ENCODE peak calls at places on chromosomes 6 and 20, in eight cellular contexts. One of them, this sample, is unnamed. For H3K9me3, the result is how much of the 10 kb centered on the place peaks cover.

GRCh38 chr20:10798811-10799210 is 125.0 kb upstream of the JAG1 start:
- DNase-seq in effector memory CD4-positive, alpha-beta T cell: no peak
- DNase-seq in left lung: no peak
- DNase-seq in neural progenitor cell: no peak
- DNase-seq in cardiac muscle cell: no peak
- DNase-seq in adrenal gland: no peak
- DNase-seq in ovary: no peak
- DNase-seq in body of pancreas: no peak
- DNase-seq in this sample: no peak

GRCh38 chr6:145756170-145756662 is 20.9 kb upstream of the EPM2A start:
- DNase-seq in neural progenitor cell: no peak
- DNase-seq in cardiac muscle cell: no peak
- DNase-seq in effector memory CD4-positive, alpha-beta T cell: no peak
- DNase-seq in ovary: peak
- DNase-seq in body of pancreas: peak
- DNase-seq in left lung: no peak
- DNase-seq in adrenal gland: peak
- DNase-seq in this sample: peak

GRCh38 chr20:61178431-61179080 is 73.5 kb upstream of the CDH4 start:
- DNase-seq in neural progenitor cell: no peak
- DNase-seq in effector memory CD4-positive, alpha-beta T cell: no peak
- DNase-seq in adrenal gland: no peak
- DNase-seq in left lung: no peak
- DNase-seq in cardiac muscle cell: no peak
- DNase-seq in ovary: no peak
- DNase-seq in body of pancreas: no peak
- DNase-seq in this sample: no peak

GRCh38 chr6:162371133-162371532 is 356.4 kb downstream of the PRKN start:
- DNase-seq in adrenal gland: no peak
- DNase-seq in ovary: no peak
- DNase-seq in neural progenitor cell: no peak
- DNase-seq in left lung: no peak
- DNase-seq in effector memory CD4-positive, alpha-beta T cell: no peak
- DNase-seq in cardiac muscle cell: no peak
- DNase-seq in body of pancreas: no peak
- DNase-seq in this sample: no peak

GRCh38 chr6:169800668-169801395 is 49.4 kb downstream of the ERMARD start:
- DNase-seq in effector memory CD4-positive, alpha-beta T cell: no peak
- DNase-seq in ovary: no peak
- DNase-seq in cardiac muscle cell: peak
- DNase-seq in body of pancreas: no peak
- DNase-seq in adrenal gland: peak
- DNase-seq in left lung: peak
- DNase-seq in neural progenitor cell: no peak
- DNase-seq in this sample: no peak

GRCh38 chr6:2793491-2794151 is 28.4 kb downstream of the WRNIP1 start:
- DNase-seq in body of pancreas: no peak
- DNase-seq in adrenal gland: no peak
- DNase-seq in effector memory CD4-positive, alpha-beta T cell: no peak
- DNase-seq in neural progenitor cell: no peak
- DNase-seq in cardiac muscle cell: peak
- DNase-seq in left lung: no peak
- DNase-seq in ovary: no peak
- DNase-seq in this sample: peak

GRCh38 chr20:10769700-10770099 is 95.9 kb upstream of the JAG1 start:
- DNase-seq in left lung: no peak
- DNase-seq in body of pancreas: no peak
- DNase-seq in cardiac muscle cell: no peak
- DNase-seq in effector memory CD4-positive, alpha-beta T cell: no peak
- DNase-seq in adrenal gland: no peak
- DNase-seq in ovary: no peak
- DNase-seq in neural progenitor cell: peak
- DNase-seq in this sample: no peak

GRCh38 chr6:65259080-65259479 is 447.9 kb downstream of the EYS start:
- DNase-seq in left lung: no peak
- DNase-seq in effector memory CD4-positive, alpha-beta T cell: no peak
- DNase-seq in ovary: no peak
- DNase-seq in cardiac muscle cell: no peak
- DNase-seq in adrenal gland: no peak
- DNase-seq in neural progenitor cell: no peak
- DNase-seq in body of pancreas: no peak
- DNase-seq in this sample: no peak

GRCh38 chr20:10647471-10647870 is 26.3 kb downstream of the JAG1 start:
- DNase-seq in left lung: no peak
- DNase-seq in effector memory CD4-positive, alpha-beta T cell: no peak
- DNase-seq in adrenal gland: no peak
- DNase-seq in ovary: peak
- DNase-seq in body of pancreas: no peak
- DNase-seq in neural progenitor cell: peak
- DNase-seq in cardiac muscle cell: peak
- DNase-seq in this sample: no peak

GRCh38 chr6:136250686-136251008 is 536 bp upstream of the MTFR2 start:
- DNase-seq in neural progenitor cell: no peak
- DNase-seq in ovary: no peak
- DNase-seq in cardiac muscle cell: no peak
- DNase-seq in effector memory CD4-positive, alpha-beta T cell: no peak
- DNase-seq in adrenal gland: no peak
- DNase-seq in body of pancreas: no peak
- DNase-seq in left lung: no peak
- DNase-seq in this sample: no peak

GRCh38 chr6:152595507-152595906 is 41.7 kb downstream of the SYNE1 start:
- DNase-seq in left lung: no peak
- DNase-seq in cardiac muscle cell: peak
- DNase-seq in effector memory CD4-positive, alpha-beta T cell: no peak
- DNase-seq in ovary: no peak
- DNase-seq in body of pancreas: no peak
- DNase-seq in adrenal gland: no peak
- DNase-seq in neural progenitor cell: peak
- DNase-seq in this sample: no peak

GRCh38 chr20:51562334-51563140 is 20.0 kb upstream of the NFATC2 start:
- DNase-seq in left lung: peak
- DNase-seq in ovary: peak
- DNase-seq in body of pancreas: peak
- DNase-seq in neural progenitor cell: peak
- DNase-seq in cardiac muscle cell: peak
- DNase-seq in effector memory CD4-positive, alpha-beta T cell: no peak
- DNase-seq in adrenal gland: peak
- DNase-seq in this sample: peak

GRCh38 chr6:3867616-3868502 is 18.7 kb downstream of the FAM50B start:
- DNase-seq in neural progenitor cell: no peak
- DNase-seq in adrenal gland: no peak
- DNase-seq in body of pancreas: no peak
- DNase-seq in ovary: no peak
- DNase-seq in left lung: no peak
- DNase-seq in cardiac muscle cell: no peak
- DNase-seq in effector memory CD4-positive, alpha-beta T cell: no peak
- DNase-seq in this sample: no peak

GRCh38 chr6:97000138-97000537 is 75.6 kb downstream of the KLHL32 start:
- DNase-seq in ovary: no peak
- DNase-seq in body of pancreas: no peak
- DNase-seq in effector memory CD4-positive, alpha-beta T cell: no peak
- DNase-seq in neural progenitor cell: no peak
- DNase-seq in left lung: no peak
- DNase-seq in cardiac muscle cell: no peak
- DNase-seq in adrenal gland: no peak
- DNase-seq in this sample: no peak

GRCh38 chr6:34809914-34810882 is 18.3 kb downstream of the BLTP3A start:
- DNase-seq in neural progenitor cell: no peak
- DNase-seq in effector memory CD4-positive, alpha-beta T cell: no peak
- DNase-seq in adrenal gland: no peak
- DNase-seq in cardiac muscle cell: no peak
- DNase-seq in body of pancreas: no peak
- DNase-seq in ovary: no peak
- DNase-seq in left lung: no peak
- DNase-seq in this sample: no peak

GRCh38 chr20:5077761-5078387 is 41.9 kb downstream of the PCNA start:
- DNase-seq in cardiac muscle cell: no peak
- DNase-seq in neural progenitor cell: no peak
- DNase-seq in effector memory CD4-positive, alpha-beta T cell: no peak
- DNase-seq in ovary: no peak
- DNase-seq in left lung: no peak
- DNase-seq in adrenal gland: no peak
- DNase-seq in body of pancreas: no peak
- DNase-seq in this sample: no peak

GRCh38 chr6:169527306-169527705 is 174.5 kb downstream of the WDR27 start:
- DNase-seq in adrenal gland: no peak
- DNase-seq in cardiac muscle cell: no peak
- DNase-seq in body of pancreas: no peak
- DNase-seq in effector memory CD4-positive, alpha-beta T cell: no peak
- DNase-seq in left lung: no peak
- DNase-seq in ovary: no peak
- DNase-seq in neural progenitor cell: no peak
- DNase-seq in this sample: no peak

GRCh38 chr6:154478021-154478651 is 32.3 kb downstream of the CNKSR3 start:
- DNase-seq in effector memory CD4-positive, alpha-beta T cell: no peak
- DNase-seq in ovary: no peak
- DNase-seq in cardiac muscle cell: no peak
- DNase-seq in left lung: peak
- DNase-seq in neural progenitor cell: no peak
- DNase-seq in body of pancreas: peak
- DNase-seq in adrenal gland: no peak
- DNase-seq in this sample: no peak

GRCh38 chr20:17345321-17345720 is 118.5 kb downstream of the PCSK2 start:
- DNase-seq in left lung: no peak
- DNase-seq in cardiac muscle cell: no peak
- DNase-seq in neural progenitor cell: no peak
- DNase-seq in ovary: no peak
- DNase-seq in effector memory CD4-positive, alpha-beta T cell: no peak
- DNase-seq in adrenal gland: no peak
- DNase-seq in body of pancreas: no peak
- DNase-seq in this sample: no peak
- H3K4me3 ChIP-seq in left lung: no peak
- H3K4me3 ChIP-seq in cardiac muscle cell: no peak
- H3K4me3 ChIP-seq in neural progenitor cell: no peak
- H3K4me3 ChIP-seq in ovary: no peak
- H3K4me3 ChIP-seq in effector memory CD4-positive, alpha-beta T cell: no peak
- H3K4me3 ChIP-seq in adrenal gland: no peak
- H3K4me3 ChIP-seq in body of pancreas: no peak
- H3K4me3 ChIP-seq in this sample: no peak

GRCh38 chr6:131755597-131755996 is 44.8 kb upstream of the CTAGE9 start:
- DNase-seq in effector memory CD4-positive, alpha-beta T cell: no peak
- DNase-seq in adrenal gland: no peak
- DNase-seq in ovary: no peak
- DNase-seq in left lung: no peak
- DNase-seq in neural progenitor cell: no peak
- DNase-seq in cardiac muscle cell: no peak
- DNase-seq in body of pancreas: no peak
- DNase-seq in this sample: no peak
- H3K27ac ChIP-seq in effector memory CD4-positive, alpha-beta T cell: no peak
- H3K27ac ChIP-seq in adrenal gland: no peak
- H3K27ac ChIP-seq in ovary: no peak
- H3K27ac ChIP-seq in left lung: no peak
- H3K27ac ChIP-seq in neural progenitor cell: no peak
- H3K27ac ChIP-seq in cardiac muscle cell: no peak
- H3K27ac ChIP-seq in body of pancreas: no peak
- H3K27ac ChIP-seq in this sample: no peak

DNA sequence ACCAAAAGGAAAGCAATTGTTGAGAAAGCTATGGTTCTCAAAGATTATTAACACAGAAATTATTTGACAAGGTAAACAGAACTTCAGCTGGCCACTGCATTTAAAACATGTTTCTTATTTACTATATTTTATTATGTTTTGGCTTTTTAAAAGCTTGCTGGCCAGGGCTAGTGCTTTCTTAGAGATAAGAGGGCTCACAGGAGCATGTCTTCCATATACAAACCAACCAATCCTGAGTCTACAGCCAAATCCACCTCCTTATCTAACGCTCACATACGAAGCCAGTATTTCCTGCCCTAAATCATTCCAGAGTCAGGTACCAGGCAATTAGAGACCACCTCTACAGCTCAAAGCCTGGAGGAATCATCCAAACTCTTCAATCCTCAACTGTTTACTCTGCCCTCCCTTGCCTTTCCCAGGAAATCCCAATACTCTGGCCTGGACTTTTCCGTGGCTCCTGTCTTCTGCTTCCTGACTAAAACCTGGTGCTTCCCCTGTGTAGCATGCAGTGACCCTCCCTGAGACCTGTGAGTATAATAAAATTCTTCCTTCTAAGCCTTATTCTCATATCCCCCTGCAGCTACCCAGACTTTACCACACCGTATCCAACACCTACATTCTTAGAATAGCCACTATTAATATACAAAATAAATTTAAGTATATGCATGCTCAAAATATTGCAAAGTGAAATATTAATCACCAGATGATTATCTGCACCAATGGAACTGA is 33.2 kb downstream of the RANBP9 start:
- DNase-seq in cardiac muscle cell: no peak
- DNase-seq in body of pancreas: no peak
- DNase-seq in adrenal gland: no peak
- DNase-seq in left lung: no peak
- DNase-seq in neural progenitor cell: no peak
- DNase-seq in ovary: no peak
- DNase-seq in effector memory CD4-positive, alpha-beta T cell: no peak
- DNase-seq in this sample: no peak
- H3K9me3 ChIP-seq in cardiac muscle cell: under half
- H3K9me3 ChIP-seq in body of pancreas: under half
- H3K9me3 ChIP-seq in adrenal gland: under half
- H3K9me3 ChIP-seq in left lung: under half
- H3K9me3 ChIP-seq in neural progenitor cell: under half
- H3K9me3 ChIP-seq in ovary: under half
- H3K9me3 ChIP-seq in effector memory CD4-positive, alpha-beta T cell: under half
- H3K9me3 ChIP-seq in this sample: under half

GRCh38 chr6:149854532-149854931 is 9.6 kb downstream of the LRP11 start:
- DNase-seq in left lung: no peak
- DNase-seq in cardiac muscle cell: no peak
- DNase-seq in adrenal gland: no peak
- DNase-seq in neural progenitor cell: no peak
- DNase-seq in ovary: no peak
- DNase-seq in effector memory CD4-positive, alpha-beta T cell: no peak
- DNase-seq in body of pancreas: no peak
- DNase-seq in this sample: peak

GRCh38 chr6:149851461-149851860 is 12.7 kb downstream of the LRP11 start:
- DNase-seq in ovary: no peak
- DNase-seq in effector memory CD4-positive, alpha-beta T cell: no peak
- DNase-seq in cardiac muscle cell: no peak
- DNase-seq in left lung: no peak
- DNase-seq in adrenal gland: peak
- DNase-seq in neural progenitor cell: no peak
- DNase-seq in body of pancreas: no peak
- DNase-seq in this sample: no peak

GRCh38 chr6:149855040-149855654 is 9.0 kb downstream of the LRP11 start:
- DNase-seq in left lung: peak
- DNase-seq in body of pancreas: no peak
- DNase-seq in ovary: no peak
- DNase-seq in neural progenitor cell: no peak
- DNase-seq in cardiac muscle cell: peak
- DNase-seq in adrenal gland: no peak
- DNase-seq in effector memory CD4-positive, alpha-beta T cell: no peak
- DNase-seq in this sample: no peak

GRCh38 chr6:149852881-149853280 is 11.3 kb downstream of the LRP11 start:
- DNase-seq in neural progenitor cell: no peak
- DNase-seq in adrenal gland: no peak
- DNase-seq in ovary: no peak
- DNase-seq in cardiac muscle cell: no peak
- DNase-seq in body of pancreas: no peak
- DNase-seq in effector memory CD4-positive, alpha-beta T cell: no peak
- DNase-seq in left lung: no peak
- DNase-seq in this sample: no peak

DNA sequence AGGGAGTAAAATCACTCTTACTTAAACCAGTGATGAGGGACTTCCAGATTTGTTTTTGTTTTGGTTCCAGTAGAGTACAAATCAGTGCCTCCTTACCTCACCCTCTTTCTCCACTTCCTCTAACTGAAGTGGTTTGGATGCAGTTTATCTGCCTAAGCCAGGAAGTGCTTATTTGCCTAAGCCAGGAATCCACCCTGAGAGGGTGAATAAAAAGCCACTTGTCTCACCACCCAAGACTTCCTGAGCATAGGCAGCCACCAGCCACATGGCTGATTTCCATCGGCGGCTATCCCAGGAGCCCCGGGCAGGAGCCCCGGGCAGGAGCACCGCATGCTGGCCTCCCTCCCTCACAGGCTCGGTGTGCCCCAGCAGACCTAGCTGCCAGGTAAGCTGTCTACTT is 12.0 kb downstream of the LRP11 start:
- DNase-seq in left lung: peak
- DNase-seq in effector memory CD4-positive, alpha-beta T cell: no peak
- DNase-seq in cardiac muscle cell: no peak
- DNase-seq in neural progenitor cell: no peak
- DNase-seq in ovary: no peak
- DNase-seq in adrenal gland: no peak
- DNase-seq in body of pancreas: no peak
- DNase-seq in this sample: peak
- H3K4me3 ChIP-seq in left lung: peak
- H3K4me3 ChIP-seq in effector memory CD4-positive, alpha-beta T cell: no peak
- H3K4me3 ChIP-seq in cardiac muscle cell: no peak
- H3K4me3 ChIP-seq in neural progenitor cell: no peak
- H3K4me3 ChIP-seq in ovary: no peak
- H3K4me3 ChIP-seq in adrenal gland: no peak
- H3K4me3 ChIP-seq in body of pancreas: no peak
- H3K4me3 ChIP-seq in this sample: no peak